ENCODE peak calls at places on chromosome 15, in four cellular contexts. R is pancreas, Z is colonic mucosa, V is spleen. T is an unnamed sample.

GRCh38 chr15:62711691-62712454 is 330.7 kb upstream of the TPM1 start:
- DNase-seq in Z (no peak), R (no peak), V (no peak), T (no peak)

GRCh38 chr15:65790692-65791334 is 1.3 kb downstream of the DENND4A start:
- DNase-seq in V (no peak), Z (no peak), R (no peak), T (no peak)

GRCh38 chr15:45265506-45265905 is 13.5 kb downstream of the SLC28A2 start:
- DNase-seq in V (no peak), Z (no peak), R (no peak), T (no peak)

GRCh38 chr15:77830041-77830440 is 197.3 kb upstream of the LINGO1 start:
- DNase-seq in Z (no peak), R (peak; percentile 24), V (peak; percentile 23), T (no peak)

GRCh38 chr15:89680282-89680873 is 1.2 kb upstream of the PLIN1 start:
- DNase-seq in V (no peak), Z (peak; percentile 83), R (no peak), T (peak; percentile 74)

GRCh38 chr15:88657326-88658069 is 18.7 kb downstream of the ISG20 start:
- DNase-seq in R (no peak), Z (no peak), V (peak; percentile 80), T (peak; percentile 36)

GRCh38 chr15:96218623-96219465 is 111.7 kb upstream of the NR2F2 start:
- DNase-seq in Z (no peak), R (no peak), V (no peak), T (no peak)

GRCh38 chr15:71291723-71292122 is 176.5 kb downstream of the THSD4 start:
- DNase-seq in R (no peak), V (no peak), Z (no peak), T (no peak)

GRCh38 chr15:45551691-45552090 is 29.1 kb upstream of the SLC30A4 start:
- DNase-seq in Z (no peak), V (no peak), R (no peak), T (no peak)

GRCh38 chr15:33678606-33679005 is 289.7 kb upstream of the CHRM5 start:
- DNase-seq in V (no peak), Z (no peak), R (no peak), T (no peak)

GRCh38 chr15:85504739-85505676 is 124.6 kb downstream of the AKAP13 start:
- DNase-seq in V (no peak), Z (peak; percentile 72), R (no peak), T (no peak)

GRCh38 chr15:64574220-64574994 is 114.0 kb downstream of the ZNF609 start:
- DNase-seq in Z (no peak), V (no peak), R (no peak), T (no peak)

GRCh38 chr15:50051811-50052419 is 67.1 kb downstream of the ATP8B4 start:
- DNase-seq in R (no peak), V (no peak), Z (peak; percentile 61), T (no peak)

GRCh38 chr15:35173444-35174118 is 88.5 kb upstream of the NANOGP8 start:
- DNase-seq in Z (no peak), R (no peak), V (no peak), T (no peak)

GRCh38 chr15:63600001-63600645 is 2.9 kb downstream of the FBXL22 start:
- DNase-seq in V (no peak), Z (peak; percentile 54), R (no peak), T (no peak)

GRCh38 chr15:79090487-79091203 is at the start of gene RASGRF1:
- DNase-seq in V (no peak), R (no peak), Z (peak; percentile 16), T (no peak)

GRCh38 chr15:65540314-65540713 is 10.1 kb downstream of the HACD3 start:
- DNase-seq in Z (no peak), V (no peak), R (no peak), T (no peak)

GRCh38 chr15:70494529-70494860 is 268.9 kb downstream of the UACA start:
- DNase-seq in R (no peak), Z (no peak), V (peak; percentile 30), T (no peak)

GRCh38 chr15:49987198-49987785 is 131.7 kb downstream of the ATP8B4 start:
- DNase-seq in R (no peak), Z (no peak), V (no peak), T (no peak)

GRCh38 chr15:43702701-43703433 is 9.2 kb downstream of the CKMT1A start:
- DNase-seq in V (no peak), R (no peak), Z (no peak), T (no peak)

GRCh38 chr15:36558921-36559320 is 20.5 kb upstream of the CDIN1 start:
- DNase-seq in R (no peak), V (no peak), Z (no peak), T (no peak)

GRCh38 chr15:70379134-70379533 is 281.4 kb upstream of the TLE3 start:
- DNase-seq in V (no peak), R (no peak), Z (no peak), T (no peak)

GRCh38 chr15:52496776-52497470 is 31.8 kb downstream of the MYO5A start:
- DNase-seq in V (no peak), R (no peak), Z (no peak), T (no peak)

GRCh38 chr15:66938114-66938830 is 127.1 kb upstream of the SMAD3 start:
- DNase-seq in V (no peak), Z (no peak), R (no peak), T (no peak)

GRCh38 chr15:41655716-41656115 is 4.5 kb upstream of the MGA start:
- DNase-seq in Z (no peak), R (no peak), V (no peak), T (no peak)

GRCh38 chr15:58864602-58865419 is 68.7 kb downstream of the SLTM start:
- DNase-seq in Z (peak; percentile 42), V (peak; percentile 77), R (peak; percentile 73), T (peak; percentile 66)

GRCh38 chr15:49751191-49751590 is 130.3 kb downstream of the DTWD1 start:
- DNase-seq in Z (no peak), V (no peak), R (no peak), T (no peak)

GRCh38 chr15:82944038-82944437 is 8.5 kb downstream of the HOMER2 start:
- DNase-seq in R (no peak), V (no peak), Z (no peak), T (no peak)
- H3K27ac ChIP-seq in R (peak overlapping the region; percentile 75), V (no peak overlapping the region), Z (no peak overlapping the region), T (no peak overlapping the region)

GRCh38 chr15:93451265-93451664 is 362.3 kb upstream of the RGMA start:
- DNase-seq in R (no peak), V (no peak), Z (no peak), T (no peak)
- H3K27ac ChIP-seq in R (no peak overlapping the region), V (no peak overlapping the region), Z (no peak overlapping the region), T (no peak overlapping the region)

GRCh38 chr15:94324835-94325767 is 93.7 kb downstream of the MCTP2 start:
- DNase-seq in V (no peak), R (no peak), Z (peak; percentile 52), T (no peak)

GRCh38 chr15:94323076-94323475 is 91.7 kb downstream of the MCTP2 start:
- DNase-seq in R (no peak), V (no peak), Z (no peak), T (no peak)

GRCh38 chr15:94331731-94332130 is 100.4 kb downstream of the MCTP2 start:
- DNase-seq in V (no peak), R (no peak), Z (no peak), T (no peak)

GRCh38 chr15:94324117-94324826 is 92.9 kb downstream of the MCTP2 start:
- DNase-seq in Z (peak; percentile 35), V (no peak), R (no peak), T (peak; percentile 64)

DNA sequence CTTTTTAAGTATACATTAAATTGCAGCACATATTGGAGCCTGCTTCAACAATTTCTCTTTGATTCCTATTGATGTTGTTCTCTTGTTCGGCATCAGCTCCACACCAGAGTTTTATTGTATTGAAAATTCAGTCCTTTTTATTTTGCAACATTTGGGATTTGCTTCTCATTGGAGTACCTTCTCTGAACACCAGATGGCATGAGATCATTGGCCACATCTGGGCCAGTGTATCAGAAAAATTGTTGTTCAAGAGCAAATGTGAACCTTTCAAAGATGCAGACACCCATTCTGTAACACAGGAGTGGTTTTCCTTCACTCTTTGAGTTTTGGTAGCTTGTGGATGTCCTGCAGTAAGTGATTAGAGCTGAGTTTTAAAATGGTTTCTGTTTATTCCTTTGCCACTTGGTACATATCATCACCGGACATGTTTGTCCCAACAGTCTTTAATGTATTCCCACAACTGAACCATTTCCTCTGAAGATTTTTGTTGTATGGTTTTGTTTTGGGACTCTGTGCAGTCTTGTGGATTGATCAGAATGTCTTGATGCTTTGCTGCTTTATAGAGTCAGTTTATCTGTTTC is 96.1 kb downstream of the MCTP2 start:
- DNase-seq in V (no peak), R (no peak), Z (no peak), T (no peak)
- H3K27ac ChIP-seq in V (no peak overlapping the region), R (no peak overlapping the region), Z (no peak overlapping the region), T (no peak overlapping the region)

GRCh38 chr15:76056931-76057330 is 2.9 kb upstream of the TMEM266 start:
- DNase-seq in Z (no peak), V (no peak), R (no peak), T (no peak)

GRCh38 chr15:76058714-76059319 is 968 bp upstream of the TMEM266 start:
- DNase-seq in V (no peak), R (no peak), Z (peak; percentile 20), T (no peak)

GRCh38 chr15:76060098-76060989 is 559 bp downstream of the TMEM266 start:
- DNase-seq in Z (no peak), R (no peak), V (no peak), T (no peak)

GRCh38 chr15:76059320-76060097 is at the start of gene TMEM266:
- DNase-seq in V (peak; percentile 79), Z (peak; percentile 19), R (peak; percentile 83), T (peak; percentile 56)

GRCh38 chr15:76057332-76058000 is 2.3 kb upstream of the TMEM266 start:
- DNase-seq in V (no peak), Z (peak; percentile 33), R (no peak), T (no peak)
- H3K27ac ChIP-seq in V (no peak overlapping the region), Z (no peak overlapping the region), R (peak overlapping the region; percentile 4), T (no peak overlapping the region)

GRCh38 chr15:68378595-68378994 is 53.4 kb downstream of the ITGA11 start:
- DNase-seq in Z (no peak), V (no peak), R (no peak), T (no peak)

GRCh38 chr15:68376447-68377060 is 55.4 kb downstream of the ITGA11 start:
- DNase-seq in Z (no peak), R (no peak), V (no peak), T (no peak)

GRCh38 chr15:68379058-68379758 is 52.8 kb downstream of the ITGA11 start:
- DNase-seq in V (no peak), R (no peak), Z (no peak), T (no peak)

GRCh38 chr15:68375716-68376220 is 56.2 kb downstream of the ITGA11 start:
- DNase-seq in Z (no peak), R (no peak), V (no peak), T (no peak)

DNA sequence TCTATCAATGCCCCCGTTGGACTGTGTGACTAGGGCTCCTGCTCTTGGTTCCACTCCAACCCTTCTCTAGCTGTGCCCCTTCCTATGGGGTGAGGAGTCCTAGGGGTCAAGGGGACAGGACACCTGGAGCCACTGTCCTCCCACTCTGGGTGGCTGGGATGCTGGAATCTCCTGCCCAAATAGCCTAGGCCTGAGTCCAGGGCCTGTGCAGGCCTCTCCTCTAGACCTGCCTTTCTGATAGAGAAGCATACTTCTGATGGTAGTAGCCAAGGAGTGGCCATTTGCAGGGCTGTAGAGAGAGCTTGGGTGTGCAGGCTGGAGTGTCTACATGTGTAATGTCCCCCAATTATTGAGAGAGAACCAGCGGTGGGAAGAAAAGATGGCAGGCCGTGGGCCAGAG is 54.2 kb downstream of the ITGA11 start:
- DNase-seq in Z (no peak), V (no peak), R (no peak), T (no peak)
- H3K27ac ChIP-seq in Z (no peak overlapping the region), V (no peak overlapping the region), R (no peak overlapping the region), T (no peak overlapping the region)

GRCh38 chr15:40052604-40053003 is 13.6 kb upstream of the SRP14 start:
- DNase-seq in V (peak; percentile 15), Z (peak; percentile 78), R (peak; percentile 24), T (no peak)
- H3K27ac ChIP-seq in V (no peak overlapping the region), Z (peak overlapping the region; percentile 78), R (no peak overlapping the region), T (no peak overlapping the region)

T was measured in right lobe of liver.